ENCODE peak calls at places on chromosomes 3 and 15, in ten cellular contexts. One of them, this sample, is unnamed.

GRCh38 chr15:64915518-64916227 is 4.0 kb downstream of the ANKDD1A start:
- DNase-seq in activated CD4-positive, CD25-positive, alpha-beta regulatory T cell treated with anti-CD3 and anti-CD28 coated beads, Interleukin-2, amount 50 U/mL, for 72 hours: no peak
- DNase-seq in ureter: no peak
- DNase-seq in left lobe of liver: no peak
- DNase-seq in SK-N-DZ: no peak
- DNase-seq in fibroblast of mammary gland: no peak
- DNase-seq in NCI-H1092 treated with DMSO at 0.1 percent for 48 hours: no peak
- DNase-seq in AG04450: no peak
- DNase-seq in ecto neural progenitor cell: no peak
- DNase-seq in amygdala: no peak
- DNase-seq in this sample: no peak

GRCh38 chr15:35293353-35294130 is 208.4 kb upstream of the NANOGP8 start:
- DNase-seq in AG04450: no peak
- DNase-seq in ureter: no peak
- DNase-seq in activated CD4-positive, CD25-positive, alpha-beta regulatory T cell treated with anti-CD3 and anti-CD28 coated beads, Interleukin-2, amount 50 U/mL, for 72 hours: no peak
- DNase-seq in ecto neural progenitor cell: no peak
- DNase-seq in fibroblast of mammary gland: peak
- DNase-seq in SK-N-DZ: no peak
- DNase-seq in amygdala: no peak
- DNase-seq in NCI-H1092 treated with DMSO at 0.1 percent for 48 hours: no peak
- DNase-seq in left lobe of liver: no peak
- DNase-seq in this sample: no peak

GRCh38 chr3:37864904-37865303 is 3.2 kb downstream of the CTDSPL start:
- DNase-seq in amygdala: no peak
- DNase-seq in ecto neural progenitor cell: no peak
- DNase-seq in ureter: no peak
- DNase-seq in AG04450: no peak
- DNase-seq in activated CD4-positive, CD25-positive, alpha-beta regulatory T cell treated with anti-CD3 and anti-CD28 coated beads, Interleukin-2, amount 50 U/mL, for 72 hours: no peak
- DNase-seq in SK-N-DZ: no peak
- DNase-seq in left lobe of liver: no peak
- DNase-seq in NCI-H1092 treated with DMSO at 0.1 percent for 48 hours: no peak
- DNase-seq in fibroblast of mammary gland: peak
- DNase-seq in this sample: no peak

GRCh38 chr3:150130404-150131100 is 159.9 kb upstream of the PFN2 start:
- DNase-seq in fibroblast of mammary gland: no peak
- DNase-seq in ureter: no peak
- DNase-seq in amygdala: no peak
- DNase-seq in NCI-H1092 treated with DMSO at 0.1 percent for 48 hours: no peak
- DNase-seq in SK-N-DZ: no peak
- DNase-seq in AG04450: no peak
- DNase-seq in left lobe of liver: no peak
- DNase-seq in ecto neural progenitor cell: no peak
- DNase-seq in activated CD4-positive, CD25-positive, alpha-beta regulatory T cell treated with anti-CD3 and anti-CD28 coated beads, Interleukin-2, amount 50 U/mL, for 72 hours: no peak
- DNase-seq in this sample: no peak

GRCh38 chr3:73625124-73625665 is 454 bp upstream of the PDZRN3 start:
- DNase-seq in ecto neural progenitor cell: peak
- DNase-seq in left lobe of liver: no peak
- DNase-seq in fibroblast of mammary gland: peak
- DNase-seq in ureter: no peak
- DNase-seq in activated CD4-positive, CD25-positive, alpha-beta regulatory T cell treated with anti-CD3 and anti-CD28 coated beads, Interleukin-2, amount 50 U/mL, for 72 hours: no peak
- DNase-seq in NCI-H1092 treated with DMSO at 0.1 percent for 48 hours: peak
- DNase-seq in amygdala: no peak
- DNase-seq in SK-N-DZ: peak
- DNase-seq in AG04450: no peak
- DNase-seq in this sample: no peak

GRCh38 chr3:55576621-55577020 is 89.5 kb upstream of the WNT5A start:
- DNase-seq in ureter: no peak
- DNase-seq in activated CD4-positive, CD25-positive, alpha-beta regulatory T cell treated with anti-CD3 and anti-CD28 coated beads, Interleukin-2, amount 50 U/mL, for 72 hours: no peak
- DNase-seq in left lobe of liver: no peak
- DNase-seq in ecto neural progenitor cell: no peak
- DNase-seq in NCI-H1092 treated with DMSO at 0.1 percent for 48 hours: no peak
- DNase-seq in amygdala: no peak
- DNase-seq in SK-N-DZ: no peak
- DNase-seq in fibroblast of mammary gland: no peak
- DNase-seq in AG04450: no peak
- DNase-seq in this sample: no peak

GRCh38 chr3:6737223-6737994 is 123.5 kb upstream of the GRM7 start:
- DNase-seq in ureter: no peak
- DNase-seq in amygdala: no peak
- DNase-seq in left lobe of liver: no peak
- DNase-seq in fibroblast of mammary gland: no peak
- DNase-seq in ecto neural progenitor cell: no peak
- DNase-seq in NCI-H1092 treated with DMSO at 0.1 percent for 48 hours: no peak
- DNase-seq in AG04450: no peak
- DNase-seq in activated CD4-positive, CD25-positive, alpha-beta regulatory T cell treated with anti-CD3 and anti-CD28 coated beads, Interleukin-2, amount 50 U/mL, for 72 hours: no peak
- DNase-seq in SK-N-DZ: peak
- DNase-seq in this sample: no peak

GRCh38 chr3:187684880-187685279 is 14.7 kb upstream of the SST start:
- DNase-seq in SK-N-DZ: no peak
- DNase-seq in ureter: no peak
- DNase-seq in ecto neural progenitor cell: no peak
- DNase-seq in amygdala: no peak
- DNase-seq in left lobe of liver: no peak
- DNase-seq in fibroblast of mammary gland: peak
- DNase-seq in activated CD4-positive, CD25-positive, alpha-beta regulatory T cell treated with anti-CD3 and anti-CD28 coated beads, Interleukin-2, amount 50 U/mL, for 72 hours: no peak
- DNase-seq in AG04450: no peak
- DNase-seq in NCI-H1092 treated with DMSO at 0.1 percent for 48 hours: no peak
- DNase-seq in this sample: no peak

GRCh38 chr3:184156522-184156955 is 1.4 kb downstream of the DVL3 start:
- DNase-seq in activated CD4-positive, CD25-positive, alpha-beta regulatory T cell treated with anti-CD3 and anti-CD28 coated beads, Interleukin-2, amount 50 U/mL, for 72 hours: no peak
- DNase-seq in ecto neural progenitor cell: peak
- DNase-seq in ureter: no peak
- DNase-seq in left lobe of liver: no peak
- DNase-seq in NCI-H1092 treated with DMSO at 0.1 percent for 48 hours: peak
- DNase-seq in amygdala: no peak
- DNase-seq in SK-N-DZ: no peak
- DNase-seq in fibroblast of mammary gland: peak
- DNase-seq in AG04450: no peak
- DNase-seq in this sample: no peak

This sample was measured in effector memory CD8-positive, alpha-beta T cell.